ENCODE peak calls at places on chromosomes 12 and 14, in eight cellular contexts. L, T, A, R, N, Y, P and M are unnamed samples.

GRCh38 chr14:74491952-74492351 is 1.2 kb downstream of the NPC2 start:
- DNase-seq in Y (no peak), R (peak; percentile 54), N (peak; percentile 9), T (peak; percentile 37), L (no peak), A (peak; percentile 50), P (no peak), M (no peak)

GRCh38 chr14:57244103-57244502 is 24.6 kb downstream of the EXOC5 start:
- DNase-seq in L (no peak), A (no peak), N (no peak), P (no peak), Y (no peak), R (peak; percentile 12), T (no peak), M (no peak)

GRCh38 chr14:64126548-64126947 is 167.6 kb downstream of the ESR2 start:
- DNase-seq in T (no peak), R (no peak), L (no peak), A (no peak), N (no peak), P (no peak), Y (no peak), M (no peak)

GRCh38 chr12:1605129-1606020 is 11.0 kb upstream of the FBXL14 start:
- DNase-seq in P (no peak), R (peak; percentile 83), T (peak; percentile 89), Y (peak; percentile 72), L (peak; percentile 78), A (peak; percentile 84), N (peak; percentile 69), M (peak; percentile 77)

GRCh38 chr12:16610743-16611142 is 4.8 kb upstream of the LMO3 start:
- DNase-seq in L (no peak), A (no peak), Y (no peak), P (no peak), T (no peak), N (no peak), R (no peak), M (no peak)

GRCh38 chr12:109776624-109777023 is 56.6 kb downstream of the TRPV4 start:
- DNase-seq in P (no peak), T (no peak), A (no peak), L (no peak), N (no peak), Y (peak; percentile 5), R (no peak), M (no peak)

GRCh38 chr12:62263956-62264355 is 3.8 kb downstream of the USP15 start:
- DNase-seq in L (no peak), R (no peak), N (no peak), P (no peak), T (no peak), A (no peak), Y (no peak), M (no peak)

GRCh38 chr14:95664546-95664945 is 21.7 kb upstream of the TCL1B start:
- DNase-seq in A (no peak), R (no peak), Y (no peak), P (no peak), L (no peak), T (no peak), N (no peak), M (no peak)

GRCh38 chr14:20707622-20708021 is 19.1 kb downstream of the ANG start:
- DNase-seq in T (no peak), R (no peak), A (no peak), P (no peak), L (no peak), Y (no peak), N (no peak), M (no peak)

GRCh38 chr12:4700621-4701026 is 19.6 kb upstream of the GALNT8 start:
- DNase-seq in R (peak; percentile 81), L (no peak), T (no peak), N (no peak), A (peak; percentile 69), P (peak; percentile 95), Y (peak; percentile 71), M (peak; percentile 49)

GRCh38 chr14:59422069-59422881 is 42.9 kb downstream of the GPR135 start:
- DNase-seq in R (no peak), N (no peak), P (no peak), L (no peak), A (peak; percentile 19), T (no peak), Y (no peak), M (no peak)

GRCh38 chr14:95667251-95667693 is 19.0 kb upstream of the TCL1B start:
- DNase-seq in A (peak; percentile 16), T (no peak), L (no peak), R (no peak), N (no peak), Y (no peak), P (no peak), M (no peak)

GRCh38 chr12:9115731-9116689 is at the start of gene A2M:
- DNase-seq in L (no peak), Y (no peak), T (no peak), A (no peak), P (no peak), R (peak; percentile 71), N (no peak), M (no peak)

GRCh38 chr12:2455410-2455809 is 339.4 kb upstream of the FKBP4 start:
- DNase-seq in L (no peak), A (no peak), N (no peak), P (no peak), T (no peak), Y (no peak), R (no peak), M (no peak)

GRCh38 chr12:116508145-116509121 is 50.7 kb upstream of the MAP1LC3B2 start:
- DNase-seq in T (peak; percentile 60), N (no peak), A (peak; percentile 74), L (no peak), R (peak; percentile 22), P (no peak), Y (peak; percentile 56), M (peak; percentile 50)

GRCh38 chr14:90818715-90819114 is 2.5 kb upstream of the TTC7B start:
- DNase-seq in R (no peak), Y (no peak), N (no peak), P (no peak), L (no peak), T (no peak), A (no peak), M (no peak)

GRCh38 chr12:716506-716905 is 35.9 kb upstream of the WNK1 start:
- DNase-seq in T (no peak), Y (no peak), A (no peak), N (no peak), L (no peak), P (no peak), R (no peak), M (no peak)

GRCh38 chr12:52390739-52391617 is 5.5 kb upstream of the KRT84 start:
- DNase-seq in T (peak; percentile 39), A (peak; percentile 51), Y (no peak), P (no peak), N (no peak), R (no peak), L (peak; percentile 24), M (no peak)

GRCh38 chr12:125249932-125250331 is 184.7 kb downstream of the AACS start:
- DNase-seq in A (no peak), L (no peak), P (no peak), Y (no peak), T (no peak), N (no peak), R (no peak), M (no peak)

GRCh38 chr12:124428136-124428791 is 133.4 kb downstream of the RFLNA start:
- DNase-seq in A (no peak), N (no peak), P (no peak), R (peak; percentile 82), Y (peak; percentile 82), T (no peak), L (no peak), M (no peak)

GRCh38 chr14:56046546-56046945 is 71.7 kb upstream of the PELI2 start:
- DNase-seq in R (no peak), L (no peak), T (no peak), N (no peak), Y (no peak), P (no peak), A (no peak), M (no peak)

GRCh38 chr12:34606749-34607519 is 584.6 kb downstream of the ALG10 start:
- DNase-seq in N (no peak), T (no peak), P (peak; percentile 77), Y (no peak), R (no peak), A (no peak), L (no peak), M (peak; percentile 20)
- H3K9me3 ChIP-seq in N (no peaks in the 10 kb centered on the region), T (no peaks in the 10 kb centered on the region), P (peaks cover 69% of the 10 kb centered on the region), Y (no peaks in the 10 kb centered on the region), R (no peaks in the 10 kb centered on the region), A (peaks cover 7% of the 10 kb centered on the region), L (no peaks in the 10 kb centered on the region), M (peaks cover 38% of the 10 kb centered on the region)

DNA sequence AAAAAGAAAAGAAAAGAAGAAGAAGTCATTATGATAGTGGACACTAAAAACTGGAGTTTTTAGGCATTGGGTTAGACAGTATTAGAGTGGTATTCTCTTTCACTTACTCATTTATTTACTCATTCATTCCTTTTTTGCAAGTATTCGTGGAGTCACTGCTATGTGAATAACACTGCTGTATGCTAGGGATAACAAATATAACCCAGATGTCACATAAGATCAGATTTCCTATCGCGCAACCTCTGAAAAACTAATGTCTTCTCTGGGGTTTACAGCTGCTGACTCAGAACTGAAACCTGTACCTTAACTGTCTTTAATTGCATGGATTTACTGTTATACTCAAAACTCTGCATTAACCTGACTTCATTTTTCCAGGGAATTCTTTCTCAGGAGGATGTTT is 353.7 kb downstream of the LRIG3 start:
- DNase-seq in N (no peak), P (no peak), L (no peak), R (peak; percentile 85), T (no peak), Y (no peak), A (no peak), M (no peak)
- H3K27ac ChIP-seq in N (no peak overlapping the region), P (no peak overlapping the region), L (no peak overlapping the region), R (no peak overlapping the region), T (no peak overlapping the region), Y (no peak overlapping the region), A (no peak overlapping the region), M (no peak overlapping the region)

GRCh38 chr12:76515271-76515670 is 44.3 kb downstream of the OSBPL8 start:
- DNase-seq in N (no peak), T (no peak), P (no peak), R (no peak), A (no peak), Y (no peak), L (no peak), M (no peak)

GRCh38 chr12:76519538-76519937 is 40.0 kb downstream of the OSBPL8 start:
- DNase-seq in L (no peak), A (no peak), N (no peak), Y (no peak), T (no peak), P (no peak), R (no peak), M (no peak)

GRCh38 chr12:76518699-76519098 is 40.9 kb downstream of the OSBPL8 start:
- DNase-seq in T (no peak), A (no peak), N (no peak), L (no peak), P (no peak), Y (no peak), R (no peak), M (no peak)

GRCh38 chr12:76523408-76523807 is 36.2 kb downstream of the OSBPL8 start:
- DNase-seq in N (no peak), T (no peak), A (no peak), P (no peak), R (no peak), L (no peak), Y (no peak), M (no peak)

GRCh38 chr12:76520348-76520747 is 39.2 kb downstream of the OSBPL8 start:
- DNase-seq in R (peak; percentile 10), A (no peak), T (no peak), N (no peak), L (no peak), Y (no peak), P (no peak), M (no peak)
- H3K9me3 ChIP-seq in R (no peaks in the 10 kb centered on the region), A (peaks cover 10% of the 10 kb centered on the region), T (no peaks in the 10 kb centered on the region), N (no peaks in the 10 kb centered on the region), L (no peaks in the 10 kb centered on the region), Y (no peaks in the 10 kb centered on the region), P (no peaks in the 10 kb centered on the region), M (no peaks in the 10 kb centered on the region)

GRCh38 chr14:99530407-99530806 is 49.2 kb downstream of the CCNK start:
- DNase-seq in P (no peak), R (no peak), T (no peak), L (no peak), A (no peak), Y (no peak), N (no peak), M (no peak)
- H3K27ac ChIP-seq in P (peak overlapping the region; percentile 62), R (no peak overlapping the region), T (no peak overlapping the region), L (no peak overlapping the region), A (peak overlapping the region; percentile 67), Y (no peak overlapping the region), N (no peak overlapping the region), M (no peak overlapping the region)